ENCODE peak calls at places on chromosomes 2 and 18, in six cellular contexts. N is H1, G is WTC11, O is breast epithelium, Q is H9, J is AG09309. B is an unnamed sample.

GRCh38 chr2:16013571-16013970 is 73.2 kb downstream of the MYCN start:
- DNase-seq in N (no peak), G (no peak), O (no peak), Q (no peak), J (no peak), B (peak; percentile 49)

GRCh38 chr18:67302043-67302442 is 214.5 kb downstream of the DSEL start:
- DNase-seq in N (no peak), G (no peak), O (no peak), Q (no peak), J (no peak), B (no peak)

GRCh38 chr18:79805926-79806487 is 8.3 kb downstream of the KCNG2 start:
- DNase-seq in N (no peak), G (no peak), O (no peak), Q (no peak), J (no peak), B (no peak)

GRCh38 chr2:207558106-207558505 is 28.3 kb downstream of the CREB1 start:
- DNase-seq in N (no peak), G (no peak), O (no peak), Q (no peak), J (peak; percentile 95), B (no peak)

GRCh38 chr2:8790739-8791162 is 46.7 kb downstream of the KIDINS220 start:
- DNase-seq in N (no peak), G (no peak), O (no peak), Q (no peak), J (no peak), B (no peak)

GRCh38 chr2:72985891-72986683 is 68.8 kb downstream of the EMX1 start:
- DNase-seq in N (no peak), G (no peak), O (no peak), Q (no peak), J (no peak), B (no peak)

GRCh38 chr2:128280901-128281321 is 37.8 kb downstream of the HS6ST1 start:
- DNase-seq in N (no peak), G (peak; percentile 10), O (no peak), Q (no peak), J (no peak), B (no peak)

GRCh38 chr2:206561962-206562361 is 80.3 kb upstream of the FAM237A start:
- DNase-seq in N (no peak), G (no peak), O (no peak), Q (no peak), J (no peak), B (no peak)

GRCh38 chr18:54950221-54950620 is 9.0 kb downstream of the CCDC68 start:
- DNase-seq in N (no peak), G (no peak), O (no peak), Q (no peak), J (no peak), B (no peak)

GRCh38 chr2:109728809-109729208 is 65.3 kb upstream of the RGPD5 start:
- DNase-seq in N (peak; percentile 4), G (no peak), O (peak; percentile 16), Q (no peak), J (no peak), B (peak; percentile 24)

GRCh38 chr2:121075006-121075545 is 209.9 kb downstream of the TFCP2L1 start:
- DNase-seq in N (peak; percentile 78), G (peak; percentile 65), O (no peak), Q (peak; percentile 98), J (peak; percentile 80), B (no peak)

GRCh38 chr18:63741769-63742168 is 33.4 kb upstream of the SERPINB7 start:
- DNase-seq in N (no peak), G (no peak), O (no peak), Q (no peak), J (peak; percentile 52), B (no peak)

GRCh38 chr2:45748239-45748638 is 96.8 kb downstream of the PRKCE start:
- DNase-seq in N (no peak), G (no peak), O (no peak), Q (no peak), J (peak; percentile 98), B (no peak)

GRCh38 chr2:38470115-38470514 is 93.0 kb upstream of the ATL2 start:
- DNase-seq in N (no peak), G (no peak), O (no peak), Q (no peak), J (no peak), B (no peak)

GRCh38 chr2:168574856-168575630 is 119.0 kb downstream of the CERS6 start:
- DNase-seq in N (no peak), G (no peak), O (no peak), Q (no peak), J (no peak), B (no peak)

GRCh38 chr2:201129044-201129505 is 13.1 kb downstream of the CFLAR start:
- DNase-seq in N (no peak), G (no peak), O (no peak), Q (no peak), J (no peak), B (no peak)

GRCh38 chr2:8418721-8419120 is 263.1 kb upstream of the ID2 start:
- DNase-seq in N (no peak), G (no peak), O (no peak), Q (no peak), J (peak; percentile 2), B (no peak)

GRCh38 chr2:96157649-96158553 is 12.7 kb upstream of the DUSP2 start:
- DNase-seq in N (no peak), G (no peak), O (no peak), Q (no peak), J (no peak), B (no peak)

GRCh38 chr2:33406622-33407021 is 69.8 kb upstream of the RASGRP3 start:
- DNase-seq in N (no peak), G (no peak), O (no peak), Q (no peak), J (no peak), B (no peak)

GRCh38 chr2:237705225-237705524 is 77.8 kb downstream of the LRRFIP1 start:
- DNase-seq in N (no peak), G (no peak), O (no peak), Q (no peak), J (no peak), B (no peak)

GRCh38 chr2:238894950-238895298 is 47.0 kb downstream of the TWIST2 start:
- DNase-seq in N (no peak), G (no peak), O (no peak), Q (no peak), J (no peak), B (no peak)

GRCh38 chr2:191113761-191114160 is 37.0 kb downstream of the STAT4 start:
- DNase-seq in N (no peak), G (no peak), O (no peak), Q (no peak), J (no peak), B (no peak)

GRCh38 chr2:219179601-219180465 is 1.8 kb downstream of the RETREG2 start:
- DNase-seq in N (no peak), G (no peak), O (no peak), Q (no peak), J (no peak), B (no peak)

GRCh38 chr2:219178377-219179175 is 501 bp downstream of the RETREG2 start:
- DNase-seq in N (peak; percentile 64), G (peak; percentile 47), O (peak; percentile 51), Q (no peak), J (no peak), B (no peak)

GRCh38 chr2:219175928-219176817 is 552 bp downstream of the CNPPD1 start:
- DNase-seq in N (no peak), G (peak; percentile 64), O (peak; percentile 35), Q (peak; percentile 39), J (no peak), B (no peak)

GRCh38 chr2:219176818-219177593 is at the start of gene CNPPD1:
- DNase-seq in N (peak; percentile 84), G (peak; percentile 76), O (peak; percentile 81), Q (peak; percentile 86), J (peak; percentile 14), B (peak; percentile 63)

GRCh38 chr2:219177594-219178376 is at the start of gene RETREG2:
- DNase-seq in N (peak; percentile 88), G (peak; percentile 78), O (peak; percentile 75), Q (peak; percentile 91), J (peak; percentile 60), B (peak; percentile 81)
- TF ChIP-seq CTCF in N (peak; percentile 44), G (no peak), O (peak; percentile 42), Q (peak; percentile 42), J (peak; percentile 23), B (no peak)

DNA sequence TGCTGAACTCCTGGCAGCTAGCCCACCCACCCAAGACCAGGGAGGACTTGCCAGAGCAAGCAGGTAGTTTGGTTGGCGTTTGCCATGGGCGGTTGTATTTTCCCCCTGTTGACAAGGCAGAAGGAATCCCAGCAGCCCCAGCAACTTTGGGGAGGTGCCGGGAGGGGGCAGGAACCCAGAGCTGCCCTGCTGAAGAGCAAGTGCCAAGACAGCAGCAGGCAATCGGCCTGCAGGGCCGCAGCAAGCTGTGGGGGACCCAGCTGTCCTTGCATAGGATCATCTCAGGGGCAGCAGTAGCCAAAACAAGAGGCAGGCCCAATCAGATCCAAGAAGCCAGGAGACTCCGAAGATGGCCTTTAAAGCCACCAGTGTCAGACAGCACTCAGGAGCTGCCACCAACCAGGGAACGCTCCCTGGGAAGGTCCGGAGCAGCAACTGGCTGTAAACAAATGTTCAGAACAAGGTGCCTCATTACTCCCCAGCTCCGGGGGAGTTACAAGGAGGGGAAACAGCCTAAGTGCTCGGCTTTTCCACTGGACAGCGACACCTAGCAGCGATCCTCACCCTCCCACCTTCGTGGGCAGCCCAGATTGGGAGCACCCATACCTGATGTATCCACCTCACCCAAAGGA is 2.1 kb downstream of the ST8SIA5 start:
- DNase-seq in N (peak; percentile 58), G (peak; percentile 54), O (no peak), Q (peak; percentile 65), J (no peak), B (no peak)
- TF ChIP-seq CTCF in N (peak; percentile 49), G (no peak), O (no peak), Q (peak; percentile 60), J (no peak), B (no peak)

GRCh38 chr2:177316756-177317155 is 52.2 kb upstream of the NFE2L2 start:
- DNase-seq in N (no peak), G (no peak), O (no peak), Q (no peak), J (no peak), B (no peak)

GRCh38 chr2:177315303-177315887 is 50.9 kb upstream of the NFE2L2 start:
- DNase-seq in N (no peak), G (no peak), O (no peak), Q (peak; percentile 35), J (no peak), B (no peak)

GRCh38 chr2:177317443-177317842 is 52.9 kb upstream of the NFE2L2 start:
- DNase-seq in N (no peak), G (no peak), O (no peak), Q (no peak), J (no peak), B (no peak)

GRCh38 chr2:177317857-177318256 is 53.3 kb upstream of the NFE2L2 start:
- DNase-seq in N (no peak), G (no peak), O (no peak), Q (no peak), J (no peak), B (no peak)

DNA sequence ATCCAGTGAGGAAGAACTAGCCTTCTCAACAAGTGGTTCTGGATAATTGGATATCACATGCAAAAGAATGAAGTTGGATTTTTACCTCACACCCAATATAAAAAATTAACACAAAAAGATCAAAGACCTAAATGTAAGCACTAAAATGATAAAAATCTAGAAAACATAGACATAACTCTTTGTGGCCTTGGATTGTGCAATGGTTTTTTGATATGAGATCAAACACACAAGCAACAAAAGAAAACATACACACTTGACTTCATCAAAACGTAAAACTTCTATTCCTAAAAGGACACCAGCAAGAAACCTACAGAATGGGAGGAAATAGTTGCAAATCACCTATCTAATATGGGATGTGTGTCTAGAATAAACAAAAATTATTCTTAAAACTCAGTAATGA is 54.1 kb upstream of the NFE2L2 start:
- DNase-seq in N (no peak), G (no peak), O (no peak), Q (no peak), J (no peak), B (no peak)
- TF ChIP-seq CTCF in N (no peak), G (no peak), O (no peak), Q (no peak), J (no peak), B (no peak)

GRCh38 chr2:66578067-66578852 is 143.3 kb downstream of the MEIS1 start:
- DNase-seq in N (peak; percentile 62), G (no peak), O (no peak), Q (peak; percentile 38), J (no peak), B (peak; percentile 58)
- TF ChIP-seq CTCF in N (no peak), G (no peak), O (no peak), Q (no peak), J (no peak), B (no peak)

B was measured in mesothelial cell of epicardium.